ENCODE peak calls at places on chromosome X, in five cellular contexts. U, V, Q, F and X are unnamed samples.

GRCh38 chrX:127058220-127058619 is 238.7 kb downstream of the PRR32 start:
- DNase-seq in U (no peak), V (no peak), Q (no peak), F (no peak), X (no peak)

GRCh38 chrX:11438767-11439166 is 145.6 kb downstream of the AMELX start:
- DNase-seq in U (no peak), V (no peak), Q (no peak), F (peak), X (no peak)

GRCh38 chrX:56943264-56943663 is 52.1 kb downstream of the SPIN3 start:
- DNase-seq in U (peak), V (no peak), Q (no peak), F (no peak), X (no peak)

GRCh38 chrX:136369377-136369776 is 68.6 kb downstream of the ADGRG4 start:
- DNase-seq in U (no peak), V (no peak), Q (no peak), F (no peak), X (no peak)

GRCh38 chrX:3532571-3532970 is 180.9 kb downstream of the PRKX start:
- DNase-seq in U (no peak), V (peak), Q (no peak), F (peak), X (no peak)

GRCh38 chrX:15233416-15234015 is 36.4 kb downstream of the ASB9 start:
- DNase-seq in U (peak), V (no peak), Q (no peak), F (peak), X (no peak)

GRCh38 chrX:23952984-23953907 is 45.4 kb downstream of the CXorf58 start:
- DNase-seq in U (no peak), V (peak), Q (no peak), F (no peak), X (peak)

GRCh38 chrX:11525685-11526084 is 140.0 kb downstream of the ARHGAP6 start:
- DNase-seq in U (no peak), V (no peak), Q (no peak), F (no peak), X (no peak)

GRCh38 chrX:18883234-18883960 is 100.5 kb downstream of the PHKA2 start:
- DNase-seq in U (peak), V (peak), Q (no peak), F (no peak), X (no peak)

GRCh38 chrX:24702362-24703184 is 8.9 kb downstream of the POLA1 start:
- DNase-seq in U (no peak), V (no peak), Q (no peak), F (no peak), X (no peak)

GRCh38 chrX:97168646-97169045 is 284.9 kb downstream of the RPA4 start:
- DNase-seq in U (no peak), V (no peak), Q (no peak), F (no peak), X (peak)

GRCh38 chrX:34893741-34894140 is 48.9 kb upstream of the FAM47B start:
- DNase-seq in U (peak), V (no peak), Q (no peak), F (peak), X (peak)

GRCh38 chrX:119189586-119189985 is 46.5 kb upstream of the PGRMC1 start:
- DNase-seq in U (no peak), V (no peak), Q (no peak), F (peak), X (no peak)

GRCh38 chrX:3526084-3526483 is 179.6 kb upstream of the MXRA5 start:
- DNase-seq in U (no peak), V (no peak), Q (no peak), F (peak), X (no peak)

GRCh38 chrX:16465081-16465876 is 184.7 kb upstream of the S100G start:
- DNase-seq in U (peak), V (no peak), Q (no peak), F (peak), X (no peak)

GRCh38 chrX:76427560-76428242 is at the start of gene MAGEE1:
- DNase-seq in U (peak), V (peak), Q (peak), F (peak), X (peak)

GRCh38 chrX:634306-634958 is 3.8 kb downstream of the SHOX start:
- DNase-seq in U (no peak), V (peak), Q (no peak), F (no peak), X (no peak)

GRCh38 chrX:1355800-1356148 is 19.2 kb downstream of the IL3RA start:
- DNase-seq in U (no peak), V (peak), Q (no peak), F (no peak), X (no peak)

GRCh38 chrX:23783569-23784486 is 855 bp downstream of the SAT1 start:
- DNase-seq in U (peak), V (no peak), Q (no peak), F (peak), X (peak)

GRCh38 chrX:14616876-14617275 is 87.5 kb downstream of the GLRA2 start:
- DNase-seq in U (no peak), V (no peak), Q (no peak), F (peak), X (no peak)

GRCh38 chrX:39859991-39860861 is 237.5 kb downstream of the BCOR start:
- DNase-seq in U (peak), V (peak), Q (peak), F (peak), X (peak)

GRCh38 chrX:135740683-135741149 is 27.3 kb downstream of the CT45A3 start:
- DNase-seq in U (peak), V (peak), Q (peak), F (peak), X (peak)

GRCh38 chrX:129651756-129652564 is 2.8 kb downstream of the APLN start:
- DNase-seq in U (no peak), V (no peak), Q (no peak), F (no peak), X (no peak)

GRCh38 chrX:136767104-136767941 is 13.4 kb downstream of the ARHGEF6 start:
- DNase-seq in U (peak), V (peak), Q (peak), F (peak), X (peak)

GRCh38 chrX:119502727-119503483 is 34.7 kb downstream of the SLC25A5 start:
- DNase-seq in U (peak), V (no peak), Q (no peak), F (peak), X (no peak)

GRCh38 chrX:153459976-153460375 is 10.4 kb downstream of the HAUS7 start:
- DNase-seq in U (no peak), V (no peak), Q (no peak), F (peak), X (no peak)

GRCh38 chrX:97876697-97877407 is 993.1 kb downstream of the RPA4 start:
- DNase-seq in U (peak), V (no peak), Q (no peak), F (peak), X (no peak)

GRCh38 chrX:116317409-116317808 is 119.0 kb upstream of the SLC6A14 start:
- DNase-seq in U (no peak), V (peak), Q (no peak), F (peak), X (no peak)

GRCh38 chrX:65657659-65658058 is 9.8 kb upstream of the MSN start:
- DNase-seq in U (no peak), V (no peak), Q (no peak), F (no peak), X (no peak)

GRCh38 chrX:40104649-40105015 is 6.9 kb upstream of the BCOR start:
- DNase-seq in U (peak), V (no peak), Q (peak), F (peak), X (peak)

GRCh38 chrX:150365051-150365952 is 2.2 kb downstream of the MAMLD1 start:
- DNase-seq in U (peak), V (peak), Q (peak), F (peak), X (no peak)

GRCh38 chrX:9885150-9885549 is 82.0 kb upstream of the CLDN34 start:
- DNase-seq in U (peak), V (peak), Q (peak), F (peak), X (peak)

GRCh38 chrX:153643431-153644351 is 3.3 kb upstream of the DUSP9 start:
- DNase-seq in U (peak), V (peak), Q (peak), F (peak), X (no peak)

GRCh38 chrX:154019633-154020499 is at the start of gene IRAK1:
- DNase-seq in U (peak), V (peak), Q (peak), F (peak), X (peak)

GRCh38 chrX:9135901-9136510 is 102.1 kb upstream of the FAM9B start:
- DNase-seq in U (no peak), V (no peak), Q (no peak), F (peak), X (no peak)

GRCh38 chrX:69539437-69539836 is 35.3 kb downstream of the NALF2 start:
- DNase-seq in U (no peak), V (no peak), Q (no peak), F (no peak), X (peak)

GRCh38 chrX:13936804-13937203 is 92.9 kb downstream of the GEMIN8 start:
- DNase-seq in U (no peak), V (no peak), Q (no peak), F (no peak), X (no peak)

GRCh38 chrX:153626025-153626633 is 20.9 kb upstream of the DUSP9 start:
- DNase-seq in U (no peak), V (no peak), Q (no peak), F (no peak), X (no peak)

GRCh38 chrX:150730719-150731118 is 37.5 kb downstream of the MTMR1 start:
- DNase-seq in U (no peak), V (no peak), Q (no peak), F (peak), X (no peak)

GRCh38 chrX:132489256-132490085 is 633 bp upstream of the MBNL3 start:
- DNase-seq in U (peak), V (peak), Q (peak), F (peak), X (peak)

GRCh38 chrX:132488819-132489255 is at the start of gene MBNL3:
- DNase-seq in U (peak), V (peak), Q (peak), F (peak), X (peak)

GRCh38 chrX:132490086-132490419 is 1.2 kb upstream of the MBNL3 start:
- DNase-seq in U (peak), V (no peak), Q (no peak), F (no peak), X (no peak)

GRCh38 chrX:132493095-132493494 is 4.3 kb upstream of the MBNL3 start:
- DNase-seq in U (no peak), V (no peak), Q (no peak), F (no peak), X (no peak)

GRCh38 chrX:132491191-132491590 is 2.4 kb upstream of the MBNL3 start:
- DNase-seq in U (peak), V (peak), Q (no peak), F (no peak), X (peak)
- TF ChIP-seq EZH2phosphoT487 in U (no peak), V (no peak), Q (no peak), F (no peak), X (no peak)

GRCh38 chrX:103910371-103910770 is 52.1 kb upstream of the TMSB15B start:
- DNase-seq in U (no peak), V (no peak), Q (no peak), F (no peak), X (no peak)
- TF ChIP-seq EZH2phosphoT487 in U (no peak), V (no peak), Q (no peak), F (no peak), X (no peak)

DNA sequence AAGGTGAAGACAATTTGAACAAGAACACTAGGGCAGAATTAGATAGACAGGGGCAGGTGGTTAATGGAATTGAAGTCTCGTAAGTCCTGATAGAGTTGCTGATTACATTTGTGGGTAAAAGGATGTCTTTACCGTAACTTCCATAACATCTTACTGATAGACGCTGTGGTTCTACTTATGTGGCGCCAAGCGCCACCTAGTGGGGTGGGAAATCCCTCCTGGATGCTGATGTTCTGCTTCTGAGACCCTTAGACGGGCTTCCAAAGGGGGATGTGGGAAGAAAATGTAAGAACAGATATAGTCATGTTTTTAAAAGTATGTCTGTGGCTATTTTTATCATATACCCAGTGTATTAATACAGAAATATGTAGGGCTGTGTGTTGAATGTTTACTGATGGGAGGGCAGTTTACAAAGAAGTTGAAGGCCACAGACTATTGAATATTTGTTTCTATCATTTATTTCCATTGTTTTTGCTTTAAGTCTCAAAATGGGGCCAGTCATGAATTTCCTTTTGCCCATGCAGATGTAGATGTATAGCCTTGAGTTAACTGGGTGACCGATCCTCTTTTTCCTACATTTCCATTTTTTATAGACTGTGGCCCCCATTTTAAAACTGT is 12.2 kb upstream of the TLR8 start:
- DNase-seq in U (peak), V (peak), Q (peak), F (peak), X (peak)
- TF ChIP-seq EZH2phosphoT487 in U (no peak), V (no peak), Q (no peak), F (no peak), X (no peak)

DNA sequence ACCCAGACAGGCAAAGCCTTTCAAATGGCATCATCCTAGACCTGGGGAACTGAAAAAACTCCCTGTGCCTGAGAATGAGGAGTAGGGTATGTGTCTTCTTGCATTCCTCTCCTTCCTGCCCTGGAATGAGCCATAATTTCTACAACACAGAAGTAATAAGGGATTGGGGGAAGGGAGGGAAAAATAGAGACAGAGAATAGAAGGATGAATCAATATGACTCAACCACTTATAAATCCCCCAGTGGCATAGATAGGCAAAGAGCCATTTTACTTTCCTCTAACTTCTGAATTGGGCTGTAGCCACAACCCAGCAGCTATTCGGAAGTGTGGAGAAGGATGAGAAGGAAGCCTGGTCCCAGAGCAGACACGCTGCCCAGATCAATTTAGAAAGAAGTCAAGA is 99.9 kb downstream of the NHS start:
- DNase-seq in U (peak), V (no peak), Q (no peak), F (peak), X (no peak)
- TF ChIP-seq EZH2phosphoT487 in U (no peak), V (no peak), Q (no peak), F (no peak), X (no peak)

GRCh38 chrX:41337140-41337539 is 3.2 kb downstream of the DDX3X start:
- DNase-seq in U (peak), V (no peak), Q (no peak), F (peak), X (no peak)

GRCh38 chrX:41333994-41334865 is at the start of gene DDX3X:
- DNase-seq in U (peak), V (peak), Q (peak), F (peak), X (peak)

GRCh38 chrX:41336447-41336846 is 2.5 kb downstream of the DDX3X start:
- DNase-seq in U (no peak), V (no peak), Q (no peak), F (no peak), X (no peak)

GRCh38 chrX:41334866-41335589 is 1.1 kb downstream of the DDX3X start:
- DNase-seq in U (peak), V (peak), Q (peak), F (peak), X (peak)

GRCh38 chrX:41335590-41336331 is 1.8 kb downstream of the DDX3X start:
- DNase-seq in U (peak), V (no peak), Q (no peak), F (peak), X (no peak)
- TF ChIP-seq EZH2phosphoT487 in U (no peak), V (no peak), Q (no peak), F (no peak), X (no peak)

DNA sequence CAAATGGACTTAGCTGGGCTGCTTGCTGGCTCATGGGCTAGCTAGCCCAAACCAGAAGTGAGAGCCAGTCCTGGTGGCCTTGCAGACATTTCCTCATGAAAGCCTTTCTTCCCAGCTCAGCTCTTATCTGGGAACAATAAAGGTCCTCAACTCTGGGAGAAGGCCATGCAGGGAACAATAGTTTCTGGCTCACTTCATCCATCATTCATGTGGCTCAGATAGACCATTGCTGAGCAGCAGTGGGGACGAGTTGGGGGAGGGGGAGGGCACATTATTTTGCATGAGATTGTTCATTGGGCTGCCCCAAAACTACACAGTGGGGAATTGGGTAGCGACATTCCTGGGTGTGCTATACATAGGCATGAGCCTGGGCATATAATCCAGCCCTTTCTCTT is 47.6 kb downstream of the NHSL2 start:
- DNase-seq in U (no peak), V (peak), Q (no peak), F (no peak), X (no peak)
- TF ChIP-seq EZH2phosphoT487 in U (no peak), V (no peak), Q (no peak), F (no peak), X (no peak)

GRCh38 chrX:72123471-72124185 is 8.1 kb downstream of the RTL5 start:
- DNase-seq in U (no peak), V (peak), Q (no peak), F (peak), X (no peak)

GRCh38 chrX:72120798-72121197 is 10.9 kb downstream of the RTL5 start:
- DNase-seq in U (peak), V (no peak), Q (peak), F (peak), X (no peak)

GRCh38 chrX:72122621-72123275 is 9.0 kb downstream of the RTL5 start:
- DNase-seq in U (no peak), V (no peak), Q (no peak), F (no peak), X (no peak)

GRCh38 chrX:72124540-72125201 is 7.0 kb downstream of the RTL5 start:
- DNase-seq in U (no peak), V (no peak), Q (no peak), F (no peak), X (no peak)

DNA sequence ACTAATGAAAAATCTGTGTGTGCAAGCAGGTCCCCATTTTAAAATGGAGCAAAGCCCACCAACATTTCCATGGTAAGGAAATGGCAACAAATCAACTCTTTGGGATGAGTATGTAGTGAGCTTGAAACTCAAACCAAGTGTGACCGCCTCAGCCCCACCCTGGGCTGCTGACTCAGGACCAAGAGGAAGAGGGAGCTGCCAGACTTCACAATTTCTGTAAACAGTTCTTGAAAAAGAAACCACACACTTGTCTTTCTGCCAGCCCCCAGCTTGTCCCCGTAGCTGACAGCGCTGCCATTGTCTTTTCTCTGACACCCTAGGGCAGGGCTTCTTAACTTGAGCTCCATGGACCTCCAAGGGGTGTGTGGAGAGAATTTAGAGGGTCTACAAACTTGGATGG is 10.3 kb downstream of the RTL5 start:
- DNase-seq in U (peak), V (no peak), Q (no peak), F (peak), X (no peak)
- TF ChIP-seq EZH2phosphoT487 in U (no peak), V (no peak), Q (no peak), F (no peak), X (no peak)

GRCh38 chrX:5236749-5237148 is 991.9 kb downstream of the NLGN4X start:
- DNase-seq in U (no peak), V (no peak), Q (no peak), F (no peak), X (no peak)

GRCh38 chrX:5233830-5234229 is 994.8 kb downstream of the NLGN4X start:
- DNase-seq in U (no peak), V (no peak), Q (no peak), F (no peak), X (no peak)

GRCh38 chrX:5236096-5236495 is 992.6 kb downstream of the NLGN4X start:
- DNase-seq in U (peak), V (peak), Q (peak), F (no peak), X (peak)
- TF ChIP-seq EZH2phosphoT487 in U (no peak), V (no peak), Q (no peak), F (no peak), X (no peak)

DNA sequence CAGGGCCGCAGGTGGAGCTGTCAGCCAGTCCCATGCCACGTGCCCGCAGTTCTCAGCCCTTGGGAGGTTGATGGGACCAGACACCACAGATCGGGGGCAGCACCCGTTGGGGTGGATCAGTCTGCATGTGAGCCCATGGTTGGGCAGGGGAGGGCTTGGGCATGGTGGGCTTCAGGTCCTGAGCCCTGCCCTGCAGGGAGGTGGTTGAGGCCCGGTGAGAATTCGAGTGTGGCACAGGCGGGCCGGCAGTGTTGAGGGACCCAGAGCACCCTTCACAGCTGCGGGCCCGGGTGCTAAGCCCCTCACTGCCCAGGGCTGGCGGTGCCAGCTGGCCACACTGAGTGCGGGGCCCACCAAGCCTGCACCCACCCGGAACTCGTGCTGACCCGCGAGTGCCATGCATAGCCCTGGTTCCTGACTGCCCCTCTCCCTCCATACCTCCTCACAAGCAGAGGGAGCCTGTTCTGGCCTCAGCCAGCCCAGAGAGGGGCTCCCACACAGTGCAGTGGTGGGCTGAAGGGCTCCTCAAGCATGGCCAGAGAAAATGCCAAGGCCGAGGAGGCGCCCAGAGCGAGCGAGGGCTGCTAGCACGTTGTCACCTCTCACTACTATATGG is 696.1 kb downstream of the TGIF2LX start:
- DNase-seq in U (no peak), V (no peak), Q (no peak), F (no peak), X (no peak)
- TF ChIP-seq EZH2phosphoT487 in U (no peak), V (no peak), Q (no peak), F (no peak), X (no peak)